ENCODE peak calls at places on chromosomes 13 and 19, in eight cellular contexts. T is mammary epithelial cell; O is cardiac fibroblast; H is SK-N-SH; F is CD4-positive, alpha-beta T cell; J is CD8-positive, alpha-beta T cell; P is neural crest cell; U is GM13976. B is an unnamed sample.

GRCh38 chr13:75762967-75763366 is 126.8 kb downstream of the LMO7 start:
- DNase-seq in T (no peak), O (no peak), H (no peak), F (no peak), J (no peak), P (no peak), U (no peak), B (no peak)

GRCh38 chr13:84641491-84641890 is 759.2 kb upstream of the SLITRK1 start:
- DNase-seq in T (peak), O (peak), H (no peak), F (no peak), J (no peak), P (no peak), U (no peak), B (no peak)

GRCh38 chr13:75792526-75793187 is 156.5 kb downstream of the LMO7 start:
- DNase-seq in T (no peak), O (no peak), H (no peak), F (no peak), J (no peak), P (no peak), U (no peak), B (no peak)

GRCh38 chr13:62997038-62997619 is 1581.5 kb upstream of the PCDH20 start:
- DNase-seq in T (no peak), O (no peak), H (no peak), F (no peak), J (no peak), P (no peak), U (no peak), B (no peak)

GRCh38 chr13:90156390-90156789 is 1191.1 kb upstream of the MIR17HG start:
- DNase-seq in T (no peak), O (no peak), H (no peak), F (no peak), J (no peak), P (no peak), U (no peak), B (no peak)

GRCh38 chr13:51148952-51149573 is 38.0 kb upstream of the C13orf42 start:
- DNase-seq in T (peak), O (peak), H (peak), F (no peak), J (no peak), P (peak), U (no peak), B (peak)

GRCh38 chr19:33705090-33705847 is 83.5 kb downstream of the CHST8 start:
- DNase-seq in T (no peak), O (no peak), H (no peak), F (no peak), J (no peak), P (no peak), U (no peak), B (no peak)

GRCh38 chr19:31139871-31140505 is 209.2 kb downstream of the TSHZ3 start:
- DNase-seq in T (peak), O (peak), H (no peak), F (no peak), J (no peak), P (no peak), U (no peak), B (no peak)

GRCh38 chr19:42497492-42498226 is 30.6 kb downstream of the CEACAM1 start:
- DNase-seq in T (no peak), O (no peak), H (no peak), F (no peak), J (no peak), P (no peak), U (peak), B (no peak)

GRCh38 chr19:7862413-7862951 is 11.7 kb downstream of the PRR36 start:
- DNase-seq in T (no peak), O (peak), H (peak), F (peak), J (peak), P (peak), U (peak), B (peak)

GRCh38 chr19:33486407-33486806 is 35.2 kb downstream of the PEPD start:
- DNase-seq in T (no peak), O (no peak), H (no peak), F (no peak), J (no peak), P (no peak), U (no peak), B (no peak)

GRCh38 chr13:29270536-29271045 is 324.9 kb downstream of the SLC7A1 start:
- DNase-seq in T (no peak), O (no peak), H (no peak), F (no peak), J (no peak), P (no peak), U (no peak), B (no peak)

GRCh38 chr19:44648536-44649370 is 5.0 kb downstream of the PVR start:
- DNase-seq in T (peak), O (peak), H (no peak), F (no peak), J (no peak), P (no peak), U (no peak), B (no peak)

GRCh38 chr19:40379446-40380198 is 10.4 kb downstream of the HIPK4 start:
- DNase-seq in T (no peak), O (no peak), H (peak), F (no peak), J (no peak), P (no peak), U (no peak), B (no peak)

GRCh38 chr13:95404141-95404882 is 103.1 kb upstream of the ABCC4 start:
- DNase-seq in T (peak), O (peak), H (peak), F (peak), J (peak), P (peak), U (peak), B (peak)

DNA sequence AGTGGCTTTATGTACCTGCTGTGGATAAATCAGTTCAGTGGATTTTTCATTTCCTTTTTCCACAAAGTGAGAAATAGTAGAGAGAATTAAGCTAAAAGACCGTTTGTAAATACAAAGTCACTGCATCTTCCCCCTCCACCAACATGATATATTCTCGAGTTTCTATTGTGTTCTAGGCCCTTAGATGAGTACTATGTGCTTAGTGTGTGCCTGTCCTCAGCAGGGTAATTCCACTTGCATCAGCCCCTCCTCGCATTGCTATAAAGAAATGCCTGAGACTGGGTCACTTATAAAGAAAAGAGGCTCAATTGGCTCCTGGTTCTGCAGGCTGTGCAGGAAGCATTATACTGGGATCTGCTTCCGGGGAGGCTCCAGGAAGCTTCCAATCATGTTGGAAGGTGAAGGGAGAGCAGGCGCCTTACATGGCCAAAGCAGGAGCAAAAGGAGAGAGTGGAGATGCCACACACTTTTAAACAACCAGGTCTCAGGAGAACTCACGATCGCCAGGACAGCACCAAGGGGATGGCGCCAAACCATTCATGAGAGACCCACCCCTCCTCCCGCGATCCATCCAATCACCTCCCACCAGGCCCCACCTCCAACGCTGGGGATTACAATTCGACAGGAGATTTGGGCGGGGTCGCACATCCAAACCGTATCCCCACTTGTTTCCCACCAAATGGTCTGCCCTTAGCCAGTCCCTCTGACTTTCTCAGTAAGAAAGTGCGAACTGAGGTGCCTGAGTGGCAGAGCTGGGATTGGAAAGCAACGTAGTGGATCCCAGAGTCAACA is 102.3 kb upstream of the ABCC4 start:
- DNase-seq in T (no peak), O (no peak), H (no peak), F (no peak), J (no peak), P (peak), U (no peak), B (peak)
- TF ChIP-seq CTCF in T (no peak), O (no peak), H (no peak), F (no peak), J (no peak), P (no peak), U (no peak), B (no peak)

GRCh38 chr13:58712191-58712590 is 1080.6 kb downstream of the PCDH17 start:
- DNase-seq in T (no peak), O (no peak), H (no peak), F (no peak), J (no peak), P (no peak), U (no peak), B (no peak)
- TF ChIP-seq CTCF in T (no peak), O (no peak), H (no peak), F (no peak), J (no peak), P (no peak), U (no peak), B (no peak)

GRCh38 chr13:112444416-112445399 is 68.6 kb downstream of the SPACA7 start:
- DNase-seq in T (no peak), O (no peak), H (no peak), F (no peak), J (no peak), P (no peak), U (no peak), B (no peak)

GRCh38 chr13:112444001-112444311 is 67.8 kb downstream of the SPACA7 start:
- DNase-seq in T (peak), O (peak), H (peak), F (no peak), J (no peak), P (peak), U (peak), B (peak)

GRCh38 chr13:112442483-112443090 is 66.4 kb downstream of the SPACA7 start:
- DNase-seq in T (peak), O (no peak), H (peak), F (no peak), J (no peak), P (no peak), U (no peak), B (no peak)

GRCh38 chr13:112441779-112442310 is 65.7 kb downstream of the SPACA7 start:
- DNase-seq in T (no peak), O (no peak), H (no peak), F (no peak), J (no peak), P (no peak), U (no peak), B (no peak)

GRCh38 chr13:112443191-112444000 is 67.2 kb downstream of the SPACA7 start:
- DNase-seq in T (no peak), O (no peak), H (peak), F (no peak), J (no peak), P (peak), U (no peak), B (peak)
- TF ChIP-seq CTCF in T (peak), O (peak), H (no peak), F (no peak), J (no peak), P (no peak), U (peak), B (no peak)

GRCh38 chr13:31055589-31055988 is 106.1 kb downstream of the HSPH1 start:
- DNase-seq in T (no peak), O (no peak), H (no peak), F (no peak), J (no peak), P (no peak), U (no peak), B (no peak)
- TF ChIP-seq CTCF in T (no peak), O (no peak), H (no peak), F (no peak), J (no peak), P (no peak), U (no peak), B (no peak)

GRCh38 chr19:35247526-35248309 is 1.1 kb upstream of the LSR start:
- DNase-seq in T (peak), O (no peak), H (no peak), F (peak), J (peak), P (no peak), U (peak), B (peak)

GRCh38 chr19:35249848-35250711 is 1.3 kb downstream of the LSR start:
- DNase-seq in T (no peak), O (no peak), H (no peak), F (no peak), J (no peak), P (no peak), U (peak), B (no peak)

GRCh38 chr19:35249146-35249847 is 495 bp downstream of the LSR start:
- DNase-seq in T (peak), O (no peak), H (no peak), F (no peak), J (peak), P (no peak), U (peak), B (no peak)

GRCh38 chr19:35246466-35247096 is 2.2 kb upstream of the LSR start:
- DNase-seq in T (no peak), O (no peak), H (no peak), F (no peak), J (no peak), P (no peak), U (no peak), B (no peak)

DNA sequence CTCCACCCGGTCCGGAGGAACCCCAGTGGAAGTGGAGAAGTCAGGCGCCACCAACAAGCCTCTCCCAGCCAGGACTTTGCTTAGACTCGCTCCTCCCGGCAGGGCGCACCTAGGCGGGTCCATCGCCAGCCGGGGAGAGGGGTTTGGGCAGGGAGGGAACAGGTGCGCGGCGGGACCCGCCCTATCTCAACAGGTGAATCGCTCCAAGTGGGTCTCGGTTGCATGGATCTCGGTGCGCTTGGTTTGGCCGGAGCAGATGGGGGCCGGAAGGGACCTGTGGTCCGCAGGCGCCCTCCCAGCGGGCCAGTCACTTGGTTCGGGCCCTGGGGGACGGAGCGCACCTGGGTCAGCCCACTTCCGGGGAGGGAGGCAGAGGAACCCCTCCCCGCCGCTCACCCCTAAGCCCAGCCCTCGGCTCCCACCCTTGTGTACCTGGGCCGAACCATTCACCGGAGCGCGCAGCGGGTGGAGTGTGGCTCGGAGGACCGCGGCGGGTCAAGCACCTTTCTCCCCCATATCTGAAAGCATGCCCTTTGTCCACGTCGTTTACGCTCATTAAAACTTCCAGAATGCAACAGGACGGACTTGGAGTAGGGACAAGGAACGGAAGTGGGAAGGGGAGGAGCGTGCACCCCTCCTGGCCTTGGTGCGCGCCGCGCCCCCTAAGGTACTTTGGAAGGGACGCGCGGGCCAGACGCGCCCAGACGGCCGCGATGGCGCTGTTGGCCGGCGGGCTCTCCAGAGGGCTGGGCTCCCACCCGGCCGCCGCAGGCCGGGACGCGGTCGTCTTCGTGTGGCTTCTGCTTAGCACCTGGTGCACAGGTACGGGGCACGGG is at the start of gene LSR:
- DNase-seq in T (peak), O (no peak), H (no peak), F (peak), J (peak), P (no peak), U (peak), B (peak)
- TF ChIP-seq CTCF in T (no peak), O (no peak), H (no peak), F (no peak), J (no peak), P (no peak), U (no peak), B (peak)

GRCh38 chr13:42361701-42362100 is 89.7 kb downstream of the AKAP11 start:
- DNase-seq in T (no peak), O (no peak), H (no peak), F (no peak), J (no peak), P (no peak), U (no peak), B (no peak)
- TF ChIP-seq CTCF in T (no peak), O (no peak), H (no peak), F (no peak), J (no peak), P (no peak), U (no peak), B (no peak)

GRCh38 chr13:20371825-20372224 is 139.7 kb upstream of the GJB6 start:
- DNase-seq in T (no peak), O (no peak), H (no peak), F (no peak), J (no peak), P (no peak), U (no peak), B (no peak)

GRCh38 chr13:20378721-20379120 is 146.6 kb upstream of the GJB6 start:
- DNase-seq in T (no peak), O (no peak), H (no peak), F (no peak), J (no peak), P (no peak), U (no peak), B (no peak)

GRCh38 chr13:20381401-20381800 is 144.3 kb downstream of the CRYL1 start:
- DNase-seq in T (no peak), O (no peak), H (no peak), F (no peak), J (no peak), P (no peak), U (no peak), B (no peak)

GRCh38 chr13:20370815-20371421 is 138.8 kb upstream of the GJB6 start:
- DNase-seq in T (peak), O (no peak), H (no peak), F (no peak), J (no peak), P (no peak), U (no peak), B (no peak)

GRCh38 chr13:20375871-20376270 is 143.8 kb upstream of the GJB6 start:
- DNase-seq in T (no peak), O (no peak), H (no peak), F (no peak), J (no peak), P (no peak), U (no peak), B (no peak)
- TF ChIP-seq CTCF in T (no peak), O (no peak), H (no peak), F (no peak), J (no peak), P (no peak), U (no peak), B (no peak)

DNA sequence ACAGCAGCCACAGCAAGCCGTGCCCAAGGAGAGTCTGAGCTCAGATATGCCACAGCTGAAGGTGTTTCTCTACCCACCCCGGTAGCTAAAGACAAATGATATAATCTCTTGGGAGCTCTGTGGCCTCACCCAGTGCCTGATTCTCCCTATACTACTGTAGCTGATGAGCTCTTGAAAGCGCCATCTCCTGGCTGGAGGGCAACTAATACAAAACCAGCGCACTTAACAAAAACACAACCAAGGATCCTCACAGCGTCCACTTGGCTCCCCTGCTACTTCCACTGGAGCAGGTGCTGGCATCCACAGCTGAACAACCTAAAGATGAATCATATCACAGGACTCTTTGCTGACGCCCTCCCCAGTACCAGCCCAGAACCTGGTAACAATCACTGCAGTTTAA is 1212.0 kb downstream of the PCDH17 start:
- DNase-seq in T (no peak), O (no peak), H (no peak), F (no peak), J (no peak), P (no peak), U (no peak), B (no peak)
- TF ChIP-seq CTCF in T (no peak), O (no peak), H (no peak), F (no peak), J (no peak), P (no peak), U (no peak), B (no peak)

DNA sequence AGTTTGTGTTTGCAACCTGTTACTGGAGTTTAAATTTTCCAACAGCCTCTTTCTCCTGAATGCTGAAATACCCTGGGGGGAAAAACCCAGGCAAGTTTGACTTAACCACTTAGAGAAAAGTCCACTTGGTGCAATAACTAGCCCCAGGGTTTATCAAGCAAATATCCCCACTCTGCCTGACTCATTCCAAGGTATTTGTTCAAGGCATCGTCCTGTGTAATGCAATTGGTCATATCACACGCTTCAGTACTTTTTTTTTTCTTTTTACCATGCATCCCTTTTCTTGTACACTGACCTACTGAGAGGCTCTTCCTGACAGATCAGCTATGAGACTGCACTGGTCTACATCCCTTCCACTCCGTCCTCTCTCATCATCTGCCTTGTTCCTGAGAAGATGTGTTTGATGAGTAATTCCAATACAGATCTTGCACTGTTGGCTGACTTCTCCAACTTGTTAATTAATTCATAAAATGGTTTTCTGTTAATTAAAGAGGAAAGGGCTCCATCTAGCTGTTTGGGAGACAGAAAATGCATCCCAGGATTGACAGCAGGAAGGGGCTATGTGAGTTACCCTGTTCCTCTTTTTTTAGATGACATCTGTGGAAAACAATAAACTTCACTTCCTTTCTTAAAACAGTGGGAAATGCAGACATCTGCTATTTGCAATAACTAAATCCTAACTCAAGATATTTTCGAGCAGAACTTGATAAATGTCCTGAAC is 212.6 kb upstream of the IRS2 start:
- DNase-seq in T (peak), O (peak), H (no peak), F (no peak), J (no peak), P (no peak), U (no peak), B (no peak)
- TF ChIP-seq CTCF in T (peak), O (no peak), H (no peak), F (no peak), J (no peak), P (no peak), U (no peak), B (no peak)

GRCh38 chr13:94344126-94344863 is 135.2 kb downstream of the DCT start:
- DNase-seq in T (no peak), O (peak), H (no peak), F (no peak), J (no peak), P (no peak), U (no peak), B (no peak)
- TF ChIP-seq CTCF in T (no peak), O (no peak), H (peak), F (no peak), J (no peak), P (no peak), U (no peak), B (no peak)